ENCODE peak calls at places on chromosomes 3 and 15, in ten cellular contexts. D, C, T, W, Z, B, I, H, G and O are unnamed samples.

GRCh38 chr3:175208316-175208715 is 349.2 kb downstream of the NAALADL2 start:
- DNase-seq in Z (peak), D (no peak), W (no peak), I (no peak), G (no peak), T (peak), H (no peak), B (no peak), C (no peak), O (no peak)

GRCh38 chr3:193780810-193781472 is 187.9 kb downstream of the OPA1 start:
- DNase-seq in W (peak), Z (no peak), C (peak), D (peak), T (peak), G (peak), I (peak), B (no peak), H (peak), O (no peak)

GRCh38 chr3:62672270-62672987 is 202.8 kb downstream of the CADPS start:
- DNase-seq in G (no peak), H (no peak), Z (no peak), I (no peak), C (no peak), T (no peak), D (no peak), B (no peak), W (no peak), O (no peak)

GRCh38 chr15:93028632-93029612 is 60.1 kb downstream of the RGMA start:
- DNase-seq in H (no peak), D (peak), G (peak), T (no peak), C (no peak), I (no peak), Z (no peak), W (peak), B (no peak), O (no peak)

GRCh38 chr3:11610044-11610671 is 33.6 kb downstream of the VGLL4 start:
- DNase-seq in T (no peak), B (no peak), D (no peak), W (peak), H (no peak), G (no peak), C (no peak), I (no peak), Z (no peak), O (no peak)

GRCh38 chr3:39900462-39901002 is 91.1 kb downstream of the MYRIP start:
- DNase-seq in C (no peak), I (no peak), B (no peak), H (no peak), T (no peak), G (no peak), D (no peak), Z (no peak), W (no peak), O (no peak)

GRCh38 chr3:50539356-50539838 is 28.1 kb downstream of the C3orf18 start:
- DNase-seq in T (no peak), H (no peak), W (no peak), B (no peak), I (no peak), C (no peak), G (no peak), Z (no peak), D (no peak), O (no peak)

GRCh38 chr15:68536331-68537095 is 42.3 kb upstream of the CORO2B start:
- DNase-seq in B (no peak), Z (no peak), I (peak), D (no peak), T (no peak), G (no peak), W (peak), C (no peak), H (no peak), O (no peak)

GRCh38 chr3:114231616-114232015 is 5.8 kb downstream of the ZNF80 start:
- DNase-seq in D (no peak), C (no peak), W (no peak), I (no peak), B (no peak), Z (no peak), G (no peak), H (no peak), T (no peak), O (peak)

GRCh38 chr15:88208305-88208704 is 48.2 kb downstream of the NTRK3 start:
- DNase-seq in I (no peak), C (no peak), T (no peak), H (no peak), B (no peak), G (no peak), Z (no peak), W (no peak), D (no peak), O (no peak)

GRCh38 chr15:89090791-89091666 is 2.8 kb downstream of the ABHD2 start:
- DNase-seq in G (peak), H (peak), T (no peak), D (no peak), B (peak), I (peak), Z (no peak), W (peak), C (peak), O (peak)

GRCh38 chr3:182479335-182479734 is 314.0 kb upstream of the ATP11B start:
- DNase-seq in B (no peak), I (no peak), W (no peak), D (no peak), H (no peak), G (no peak), C (no peak), T (no peak), Z (no peak), O (no peak)

GRCh38 chr3:152348436-152349177 is 79.9 kb downstream of the MBNL1 start:
- DNase-seq in T (no peak), H (no peak), W (no peak), I (no peak), Z (no peak), D (no peak), C (no peak), B (no peak), G (no peak), O (no peak)

GRCh38 chr3:185718736-185719456 is 105.9 kb downstream of the IGF2BP2 start:
- DNase-seq in W (no peak), C (no peak), H (no peak), I (no peak), B (no peak), T (no peak), Z (no peak), D (no peak), G (no peak), O (no peak)

GRCh38 chr3:126418661-126419131 is 24.0 kb downstream of the CFAP100 start:
- DNase-seq in W (no peak), B (no peak), D (no peak), G (no peak), Z (no peak), T (no peak), H (no peak), I (no peak), C (no peak), O (no peak)

GRCh38 chr3:20406621-20407020 is 220.6 kb upstream of the SGO1 start:
- DNase-seq in C (no peak), T (no peak), Z (no peak), B (no peak), G (no peak), W (peak), H (no peak), I (no peak), D (no peak), O (no peak)

GRCh38 chr15:89139613-89140499 is 51.6 kb downstream of the ABHD2 start:
- DNase-seq in C (no peak), W (no peak), B (no peak), Z (no peak), H (no peak), T (no peak), D (no peak), I (no peak), G (no peak), O (no peak)

GRCh38 chr15:74790080-74790916 is 8.4 kb downstream of the CSK start:
- DNase-seq in Z (peak), G (no peak), B (no peak), D (no peak), T (no peak), I (no peak), H (no peak), C (peak), W (peak), O (peak)

GRCh38 chr3:33911525-33912322 is 113.3 kb downstream of the PDCD6IP start:
- DNase-seq in G (no peak), W (peak), H (no peak), C (no peak), B (no peak), T (no peak), Z (no peak), I (no peak), D (no peak), O (no peak)

GRCh38 chr15:101176625-101177024 is 75.2 kb downstream of the CHSY1 start:
- DNase-seq in C (no peak), D (no peak), B (no peak), Z (no peak), H (no peak), T (no peak), I (no peak), W (no peak), G (no peak), O (no peak)